ENCODE peak calls at places on chromosomes 16 and 17, in seven cellular contexts. E is upper lobe of left lung; P is AG09309; Q is central memory CD8-positive, alpha-beta T cell; J is activated CD8-positive, alpha-beta memory T cell treated with anti-CD3 and anti-CD28 coated beads for 4 hours; V is NCI-H1092; L is stimulated activated CD4-positive, alpha-beta T cell treated with anti-CD3 and anti-CD28 coated beads, TNF-alpha, amount 100 ng/mL, for 48 hours. G is an unnamed sample.

GRCh38 chr16:46658925-46659324 is 30.1 kb downstream of the VPS35 start:
- DNase-seq in E (peak), P (no peak), Q (no peak), J (no peak), V (no peak), L (peak), G (no peak)

GRCh38 chr17:74163271-74163821 is 40.1 kb upstream of the RPL38 start:
- DNase-seq in E (no peak), P (no peak), Q (no peak), J (no peak), V (no peak), L (no peak), G (no peak)

GRCh38 chr16:86669937-86670772 is 91.8 kb downstream of the FOXL1 start:
- DNase-seq in E (peak), P (no peak), Q (no peak), J (no peak), V (no peak), L (no peak), G (no peak)

GRCh38 chr17:79154951-79155557 is 80.4 kb downstream of the ENGASE start:
- DNase-seq in E (no peak), P (no peak), Q (no peak), J (no peak), V (no peak), L (no peak), G (no peak)

GRCh38 chr16:66898207-66898606 is 17.9 kb downstream of the PDP2 start:
- DNase-seq in E (no peak), P (no peak), Q (no peak), J (no peak), V (no peak), L (no peak), G (no peak)

GRCh38 chr16:67734731-67735201 is 15.7 kb upstream of the GFOD2 start:
- DNase-seq in E (no peak), P (no peak), Q (no peak), J (no peak), V (no peak), L (no peak), G (no peak)

GRCh38 chr16:28549301-28549899 is 4.3 kb upstream of the SGF29 start:
- DNase-seq in E (no peak), P (no peak), Q (no peak), J (no peak), V (no peak), L (no peak), G (no peak)

GRCh38 chr17:31581022-31581483 is 189.6 kb downstream of the RAB11FIP4 start:
- DNase-seq in E (peak), P (no peak), Q (no peak), J (no peak), V (peak), L (no peak), G (peak)

GRCh38 chr16:1150511-1150982 is 2.4 kb upstream of the CACNA1H start:
- DNase-seq in E (no peak), P (no peak), Q (no peak), J (no peak), V (no peak), L (peak), G (no peak)

GRCh38 chr16:29825145-29826044 is 5.1 kb downstream of the MVP start:
- DNase-seq in E (no peak), P (no peak), Q (no peak), J (no peak), V (no peak), L (no peak), G (peak)

G was measured in brain pericyte.